ENCODE peak calls at places on chromosomes 1 and 21, in ten cellular contexts. One of them, this sample, is unnamed.

GRCh38 chr1:12604114-12604874 is 13.7 kb downstream of the DHRS3 start:
- DNase-seq in CD4-positive, alpha-beta T cell: peak
- DNase-seq in HFFc6: peak
- DNase-seq in foreskin fibroblast: peak
- DNase-seq in GM13976: no peak
- DNase-seq in bronchial epithelial cell: peak
- DNase-seq in endothelial cell: peak
- DNase-seq in nephron progenitor cell: no peak
- DNase-seq in SK-N-SH: peak
- DNase-seq in stomach: peak
- DNase-seq in this sample: peak

GRCh38 chr21:34950980-34951379 is 98.1 kb downstream of the RUNX1 start:
- DNase-seq in bronchial epithelial cell: no peak
- DNase-seq in stomach: no peak
- DNase-seq in endothelial cell: no peak
- DNase-seq in foreskin fibroblast: no peak
- DNase-seq in SK-N-SH: no peak
- DNase-seq in nephron progenitor cell: no peak
- DNase-seq in HFFc6: no peak
- DNase-seq in CD4-positive, alpha-beta T cell: no peak
- DNase-seq in GM13976: no peak
- DNase-seq in this sample: no peak

GRCh38 chr1:54716299-54717047 is 812 bp downstream of the TTC4 start:
- DNase-seq in stomach: no peak
- DNase-seq in GM13976: no peak
- DNase-seq in CD4-positive, alpha-beta T cell: no peak
- DNase-seq in HFFc6: peak
- DNase-seq in foreskin fibroblast: peak
- DNase-seq in SK-N-SH: no peak
- DNase-seq in endothelial cell: no peak
- DNase-seq in bronchial epithelial cell: peak
- DNase-seq in nephron progenitor cell: no peak
- DNase-seq in this sample: no peak

GRCh38 chr21:21290751-21291150 is 292.5 kb downstream of the NCAM2 start:
- DNase-seq in HFFc6: no peak
- DNase-seq in SK-N-SH: peak
- DNase-seq in CD4-positive, alpha-beta T cell: no peak
- DNase-seq in nephron progenitor cell: no peak
- DNase-seq in endothelial cell: no peak
- DNase-seq in GM13976: no peak
- DNase-seq in bronchial epithelial cell: no peak
- DNase-seq in stomach: no peak
- DNase-seq in foreskin fibroblast: no peak
- DNase-seq in this sample: no peak

GRCh38 chr1:63636192-63637105 is 43.2 kb downstream of the PGM1 start:
- DNase-seq in SK-N-SH: no peak
- DNase-seq in HFFc6: no peak
- DNase-seq in foreskin fibroblast: no peak
- DNase-seq in endothelial cell: no peak
- DNase-seq in stomach: no peak
- DNase-seq in bronchial epithelial cell: no peak
- DNase-seq in nephron progenitor cell: no peak
- DNase-seq in CD4-positive, alpha-beta T cell: no peak
- DNase-seq in GM13976: no peak
- DNase-seq in this sample: no peak

GRCh38 chr1:204858381-204858821 is 12.3 kb upstream of the NFASC start:
- DNase-seq in foreskin fibroblast: peak
- DNase-seq in SK-N-SH: no peak
- DNase-seq in endothelial cell: no peak
- DNase-seq in GM13976: no peak
- DNase-seq in stomach: no peak
- DNase-seq in nephron progenitor cell: peak
- DNase-seq in CD4-positive, alpha-beta T cell: no peak
- DNase-seq in HFFc6: no peak
- DNase-seq in bronchial epithelial cell: no peak
- DNase-seq in this sample: no peak

GRCh38 chr21:42154237-42155044 is 64.5 kb upstream of the ABCG1 start:
- DNase-seq in foreskin fibroblast: no peak
- DNase-seq in CD4-positive, alpha-beta T cell: no peak
- DNase-seq in nephron progenitor cell: no peak
- DNase-seq in HFFc6: no peak
- DNase-seq in GM13976: no peak
- DNase-seq in bronchial epithelial cell: no peak
- DNase-seq in endothelial cell: no peak
- DNase-seq in stomach: no peak
- DNase-seq in SK-N-SH: no peak
- DNase-seq in this sample: peak

GRCh38 chr1:77899647-77900320 is 11.4 kb downstream of the NEXN start:
- DNase-seq in stomach: no peak
- DNase-seq in nephron progenitor cell: no peak
- DNase-seq in SK-N-SH: no peak
- DNase-seq in GM13976: no peak
- DNase-seq in bronchial epithelial cell: peak
- DNase-seq in HFFc6: no peak
- DNase-seq in CD4-positive, alpha-beta T cell: no peak
- DNase-seq in foreskin fibroblast: peak
- DNase-seq in endothelial cell: no peak
- DNase-seq in this sample: no peak

GRCh38 chr1:230242317-230242716 is 175.3 kb downstream of the GALNT2 start:
- DNase-seq in HFFc6: no peak
- DNase-seq in CD4-positive, alpha-beta T cell: no peak
- DNase-seq in GM13976: no peak
- DNase-seq in foreskin fibroblast: no peak
- DNase-seq in nephron progenitor cell: no peak
- DNase-seq in endothelial cell: no peak
- DNase-seq in SK-N-SH: no peak
- DNase-seq in bronchial epithelial cell: no peak
- DNase-seq in stomach: no peak
- DNase-seq in this sample: no peak

GRCh38 chr1:219041819-219042218 is 131.9 kb upstream of the LYPLAL1 start:
- DNase-seq in stomach: no peak
- DNase-seq in SK-N-SH: no peak
- DNase-seq in GM13976: no peak
- DNase-seq in nephron progenitor cell: no peak
- DNase-seq in endothelial cell: no peak
- DNase-seq in CD4-positive, alpha-beta T cell: no peak
- DNase-seq in foreskin fibroblast: peak
- DNase-seq in bronchial epithelial cell: no peak
- DNase-seq in HFFc6: peak
- DNase-seq in this sample: no peak

GRCh38 chr1:238111521-238111920 is 220.8 kb upstream of the ZP4 start:
- DNase-seq in SK-N-SH: no peak
- DNase-seq in bronchial epithelial cell: no peak
- DNase-seq in foreskin fibroblast: no peak
- DNase-seq in HFFc6: no peak
- DNase-seq in CD4-positive, alpha-beta T cell: no peak
- DNase-seq in GM13976: no peak
- DNase-seq in endothelial cell: no peak
- DNase-seq in stomach: no peak
- DNase-seq in nephron progenitor cell: no peak
- DNase-seq in this sample: no peak

GRCh38 chr21:31505975-31506374 is 153.5 kb upstream of the SOD1 start:
- DNase-seq in bronchial epithelial cell: no peak
- DNase-seq in SK-N-SH: no peak
- DNase-seq in stomach: no peak
- DNase-seq in HFFc6: no peak
- DNase-seq in CD4-positive, alpha-beta T cell: no peak
- DNase-seq in foreskin fibroblast: no peak
- DNase-seq in GM13976: no peak
- DNase-seq in nephron progenitor cell: no peak
- DNase-seq in endothelial cell: no peak
- DNase-seq in this sample: no peak

GRCh38 chr21:31502537-31503143 is 156.9 kb upstream of the SOD1 start:
- DNase-seq in HFFc6: no peak
- DNase-seq in CD4-positive, alpha-beta T cell: no peak
- DNase-seq in endothelial cell: no peak
- DNase-seq in GM13976: no peak
- DNase-seq in foreskin fibroblast: no peak
- DNase-seq in SK-N-SH: no peak
- DNase-seq in nephron progenitor cell: no peak
- DNase-seq in stomach: no peak
- DNase-seq in bronchial epithelial cell: peak
- DNase-seq in this sample: no peak

GRCh38 chr21:31501921-31502320 is 157.6 kb upstream of the SOD1 start:
- DNase-seq in endothelial cell: no peak
- DNase-seq in bronchial epithelial cell: peak
- DNase-seq in foreskin fibroblast: no peak
- DNase-seq in stomach: no peak
- DNase-seq in nephron progenitor cell: no peak
- DNase-seq in HFFc6: no peak
- DNase-seq in CD4-positive, alpha-beta T cell: no peak
- DNase-seq in GM13976: no peak
- DNase-seq in SK-N-SH: no peak
- DNase-seq in this sample: no peak

GRCh38 chr21:31503467-31503866 is 156.0 kb upstream of the SOD1 start:
- DNase-seq in HFFc6: no peak
- DNase-seq in foreskin fibroblast: no peak
- DNase-seq in nephron progenitor cell: no peak
- DNase-seq in CD4-positive, alpha-beta T cell: no peak
- DNase-seq in endothelial cell: no peak
- DNase-seq in SK-N-SH: no peak
- DNase-seq in bronchial epithelial cell: no peak
- DNase-seq in GM13976: no peak
- DNase-seq in stomach: no peak
- DNase-seq in this sample: no peak

GRCh38 chr21:31503939-31504338 is 155.6 kb upstream of the SOD1 start:
- DNase-seq in bronchial epithelial cell: peak
- DNase-seq in SK-N-SH: no peak
- DNase-seq in stomach: no peak
- DNase-seq in endothelial cell: no peak
- DNase-seq in foreskin fibroblast: no peak
- DNase-seq in HFFc6: no peak
- DNase-seq in CD4-positive, alpha-beta T cell: no peak
- DNase-seq in GM13976: no peak
- DNase-seq in nephron progenitor cell: no peak
- DNase-seq in this sample: no peak
- TF ChIP-seq CTCF in bronchial epithelial cell: no peak
- TF ChIP-seq CTCF in SK-N-SH: no peak
- TF ChIP-seq CTCF in stomach: no peak
- TF ChIP-seq CTCF in endothelial cell: no peak
- TF ChIP-seq CTCF in foreskin fibroblast: no peak
- TF ChIP-seq CTCF in HFFc6: no peak
- TF ChIP-seq CTCF in CD4-positive, alpha-beta T cell: no peak
- TF ChIP-seq CTCF in GM13976: no peak
- TF ChIP-seq CTCF in nephron progenitor cell: no peak
- TF ChIP-seq CTCF in this sample: no peak

GRCh38 chr1:47624531-47624930 is 186.7 kb downstream of the FOXD2 start:
- DNase-seq in GM13976: no peak
- DNase-seq in CD4-positive, alpha-beta T cell: no peak
- DNase-seq in endothelial cell: peak
- DNase-seq in HFFc6: no peak
- DNase-seq in bronchial epithelial cell: peak
- DNase-seq in foreskin fibroblast: no peak
- DNase-seq in stomach: peak
- DNase-seq in SK-N-SH: no peak
- DNase-seq in nephron progenitor cell: peak
- DNase-seq in this sample: no peak

GRCh38 chr1:47627471-47628370 is 189.9 kb downstream of the FOXD2 start:
- DNase-seq in nephron progenitor cell: no peak
- DNase-seq in HFFc6: no peak
- DNase-seq in CD4-positive, alpha-beta T cell: no peak
- DNase-seq in stomach: peak
- DNase-seq in bronchial epithelial cell: no peak
- DNase-seq in SK-N-SH: peak
- DNase-seq in endothelial cell: no peak
- DNase-seq in foreskin fibroblast: no peak
- DNase-seq in GM13976: no peak
- DNase-seq in this sample: no peak

GRCh38 chr1:47629201-47629600 is 191.4 kb downstream of the FOXD2 start:
- DNase-seq in stomach: no peak
- DNase-seq in foreskin fibroblast: no peak
- DNase-seq in GM13976: no peak
- DNase-seq in nephron progenitor cell: no peak
- DNase-seq in HFFc6: no peak
- DNase-seq in SK-N-SH: no peak
- DNase-seq in bronchial epithelial cell: no peak
- DNase-seq in CD4-positive, alpha-beta T cell: no peak
- DNase-seq in endothelial cell: no peak
- DNase-seq in this sample: no peak

GRCh38 chr1:47630346-47630745 is 192.5 kb downstream of the FOXD2 start:
- DNase-seq in foreskin fibroblast: no peak
- DNase-seq in CD4-positive, alpha-beta T cell: no peak
- DNase-seq in stomach: no peak
- DNase-seq in SK-N-SH: no peak
- DNase-seq in nephron progenitor cell: no peak
- DNase-seq in HFFc6: no peak
- DNase-seq in GM13976: no peak
- DNase-seq in endothelial cell: no peak
- DNase-seq in bronchial epithelial cell: no peak
- DNase-seq in this sample: no peak

DNA sequence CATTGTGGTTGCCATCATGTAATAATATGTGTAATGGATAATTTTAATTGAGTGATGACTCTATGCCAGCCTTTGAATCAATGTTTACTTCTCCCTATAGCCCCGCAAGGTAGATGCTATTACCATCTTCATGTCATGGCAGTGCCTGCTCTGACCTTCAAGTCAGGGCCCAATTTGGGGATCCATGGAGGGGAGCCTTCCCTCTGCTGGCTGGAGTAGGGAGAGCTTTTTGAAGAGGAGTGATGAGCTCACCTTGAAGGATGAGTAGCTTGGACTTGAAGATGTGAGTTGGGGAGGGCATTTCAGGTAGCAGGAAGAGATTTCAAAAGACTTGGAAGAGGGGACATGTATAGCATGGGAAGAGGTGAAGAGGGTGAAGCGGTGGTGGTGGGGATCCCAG is 189.2 kb downstream of the FOXD2 start:
- DNase-seq in foreskin fibroblast: no peak
- DNase-seq in CD4-positive, alpha-beta T cell: no peak
- DNase-seq in bronchial epithelial cell: peak
- DNase-seq in stomach: peak
- DNase-seq in GM13976: no peak
- DNase-seq in nephron progenitor cell: no peak
- DNase-seq in SK-N-SH: no peak
- DNase-seq in endothelial cell: no peak
- DNase-seq in HFFc6: no peak
- DNase-seq in this sample: no peak
- TF ChIP-seq CTCF in foreskin fibroblast: no peak
- TF ChIP-seq CTCF in CD4-positive, alpha-beta T cell: no peak
- TF ChIP-seq CTCF in bronchial epithelial cell: no peak
- TF ChIP-seq CTCF in stomach: no peak
- TF ChIP-seq CTCF in GM13976: no peak
- TF ChIP-seq CTCF in nephron progenitor cell: no peak
- TF ChIP-seq CTCF in SK-N-SH: no peak
- TF ChIP-seq CTCF in endothelial cell: no peak
- TF ChIP-seq CTCF in HFFc6: no peak
- TF ChIP-seq CTCF in this sample: no peak

GRCh38 chr1:187041104-187041503 is 212.4 kb downstream of the PLA2G4A start:
- DNase-seq in CD4-positive, alpha-beta T cell: no peak
- DNase-seq in bronchial epithelial cell: no peak
- DNase-seq in HFFc6: no peak
- DNase-seq in endothelial cell: no peak
- DNase-seq in GM13976: no peak
- DNase-seq in nephron progenitor cell: no peak
- DNase-seq in SK-N-SH: no peak
- DNase-seq in foreskin fibroblast: no peak
- DNase-seq in stomach: no peak
- DNase-seq in this sample: no peak
- TF ChIP-seq CTCF in CD4-positive, alpha-beta T cell: no peak
- TF ChIP-seq CTCF in bronchial epithelial cell: no peak
- TF ChIP-seq CTCF in HFFc6: no peak
- TF ChIP-seq CTCF in endothelial cell: no peak
- TF ChIP-seq CTCF in GM13976: no peak
- TF ChIP-seq CTCF in nephron progenitor cell: no peak
- TF ChIP-seq CTCF in SK-N-SH: no peak
- TF ChIP-seq CTCF in foreskin fibroblast: no peak
- TF ChIP-seq CTCF in stomach: no peak
- TF ChIP-seq CTCF in this sample: no peak

GRCh38 chr1:117339866-117340357 is 27.3 kb upstream of the MAN1A2 start:
- DNase-seq in stomach: no peak
- DNase-seq in foreskin fibroblast: peak
- DNase-seq in SK-N-SH: peak
- DNase-seq in endothelial cell: no peak
- DNase-seq in CD4-positive, alpha-beta T cell: no peak
- DNase-seq in bronchial epithelial cell: peak
- DNase-seq in nephron progenitor cell: no peak
- DNase-seq in HFFc6: peak
- DNase-seq in GM13976: peak
- DNase-seq in this sample: no peak
- TF ChIP-seq CTCF in stomach: no peak
- TF ChIP-seq CTCF in foreskin fibroblast: no peak
- TF ChIP-seq CTCF in SK-N-SH: no peak
- TF ChIP-seq CTCF in endothelial cell: no peak
- TF ChIP-seq CTCF in CD4-positive, alpha-beta T cell: peak
- TF ChIP-seq CTCF in bronchial epithelial cell: no peak
- TF ChIP-seq CTCF in nephron progenitor cell: no peak
- TF ChIP-seq CTCF in HFFc6: no peak
- TF ChIP-seq CTCF in GM13976: no peak
- TF ChIP-seq CTCF in this sample: no peak

This sample was measured in natural killer cell.